ENCODE peak calls at places on chromosomes 16 and 17, in five cellular contexts. Y is neuronal stem cell, M is H9, X is H1, O is trophoblast cell. F is an unnamed sample. For H3K27me3, the result is how much of the 10 kb centered on the place peaks cover.

GRCh38 chr17:80790021-80790765 is 201.4 kb upstream of the CHMP6 start:
- DNase-seq in X (no peak), O (no peak), M (peak), Y (no peak), F (peak)

GRCh38 chr17:67576471-67576870 is 141.3 kb upstream of the NOL11 start:
- DNase-seq in X (no peak), Y (no peak), M (no peak), O (no peak), F (no peak)

GRCh38 chr17:5793899-5794298 is 209.6 kb upstream of the NLRP1 start:
- DNase-seq in M (peak), O (peak), Y (no peak), X (no peak), F (no peak)

GRCh38 chr16:68732068-68732680 is 4.9 kb upstream of the CDH1 start:
- DNase-seq in Y (no peak), X (peak), O (peak), M (peak), F (no peak)

GRCh38 chr16:71230122-71230845 is at the start of gene HYDIN:
- DNase-seq in O (peak), X (peak), Y (peak), M (peak), F (peak)

GRCh38 chr16:89349947-89350633 is 132.6 kb downstream of the ZNF778 start:
- DNase-seq in X (no peak), Y (no peak), M (no peak), O (no peak), F (no peak)

GRCh38 chr17:82957961-82958491 is 118.2 kb upstream of the ZNF750 start:
- DNase-seq in X (no peak), Y (no peak), O (no peak), M (peak), F (no peak)

GRCh38 chr17:2262146-2262587 is 41.4 kb downstream of the SMG6 start:
- DNase-seq in Y (no peak), M (no peak), O (peak), X (no peak), F (peak)

GRCh38 chr17:67278363-67278762 is 33.4 kb upstream of the HELZ start:
- DNase-seq in Y (no peak), M (no peak), O (peak), X (no peak), F (no peak)

GRCh38 chr17:30000001-30000754 is 58.7 kb downstream of the EFCAB5 start:
- DNase-seq in M (no peak), O (no peak), X (no peak), Y (no peak), F (no peak)

GRCh38 chr16:262121-262745 is 13.5 kb downstream of the RGS11 start:
- DNase-seq in Y (no peak), X (no peak), M (no peak), O (no peak), F (no peak)

GRCh38 chr17:16444258-16444886 is 29.0 kb downstream of the TRPV2 start:
- DNase-seq in M (peak), O (no peak), Y (no peak), X (no peak), F (no peak)

GRCh38 chr17:81329279-81329926 is 34.3 kb upstream of the SLC38A10 start:
- DNase-seq in X (peak), Y (no peak), O (peak), M (peak), F (peak)

GRCh38 chr16:477287-477686 is 50.2 kb upstream of the CAPN15 start:
- DNase-seq in Y (no peak), O (no peak), M (no peak), X (no peak), F (no peak)

GRCh38 chr16:23207485-23207884 is 24.9 kb downstream of the SCNN1G start:
- DNase-seq in M (no peak), X (no peak), Y (no peak), O (no peak), F (no peak)

GRCh38 chr16:57871457-57871856 is 69.2 kb upstream of the KIFC3 start:
- DNase-seq in Y (no peak), M (no peak), O (peak), X (no peak), F (peak)

GRCh38 chr17:38574712-38575111 is 31.0 kb downstream of the SRCIN1 start:
- DNase-seq in O (no peak), M (no peak), Y (no peak), X (no peak), F (no peak)

GRCh38 chr16:88017006-88017405 is 65.8 kb downstream of the BANP start:
- DNase-seq in Y (no peak), M (no peak), O (no peak), X (no peak), F (no peak)

GRCh38 chr16:73020409-73020884 is 27.5 kb downstream of the ZFHX3 start:
- DNase-seq in X (no peak), M (no peak), O (peak), Y (no peak), F (peak)

GRCh38 chr16:4214215-4214621 is 27.7 kb downstream of the SRL start:
- DNase-seq in Y (no peak), M (no peak), O (peak), X (no peak), F (peak)

GRCh38 chr17:30788918-30789317 is 35.6 kb downstream of the CRLF3 start:
- DNase-seq in Y (no peak), O (peak), M (no peak), X (no peak), F (no peak)

GRCh38 chr17:1197379-1197778 is 17.6 kb upstream of the ABR start:
- DNase-seq in X (no peak), M (no peak), Y (no peak), O (peak), F (peak)

GRCh38 chr16:89700649-89701424 is 668 bp downstream of the SPATA2L start:
- DNase-seq in Y (no peak), O (peak), X (peak), M (peak), F (peak)

GRCh38 chr17:73711916-73712315 is 67.7 kb upstream of the SDK2 start:
- DNase-seq in M (no peak), X (no peak), Y (no peak), O (no peak), F (no peak)
- H3K27me3 ChIP-seq in M (under half), X (under half), Y (under half), O (under half), F (under half)

GRCh38 chr17:78231991-78232759 is 744 bp downstream of the TMEM235 start:
- DNase-seq in O (no peak), M (peak), X (peak), Y (no peak), F (no peak)
- H2BK12ac ChIP-seq in O (no peak), M (no peak), X (no peak), Y (no peak), F (no peak)

GRCh38 chr16:78196527-78196926 is 97.1 kb downstream of the WWOX start:
- DNase-seq in O (no peak), X (no peak), M (no peak), Y (no peak), F (no peak)
- H3K4ac ChIP-seq in O (no peak), X (no peak), M (no peak), Y (no peak), F (no peak)

GRCh38 chr17:79325707-79326106 is 251.1 kb downstream of the ENGASE start:
- DNase-seq in M (peak), X (peak), O (peak), Y (peak), F (no peak)

GRCh38 chr17:79320331-79320730 is 245.7 kb downstream of the ENGASE start:
- DNase-seq in Y (no peak), X (no peak), O (no peak), M (no peak), F (no peak)

GRCh38 chr17:79323556-79323955 is 248.9 kb downstream of the ENGASE start:
- DNase-seq in X (no peak), Y (no peak), M (no peak), O (no peak), F (no peak)

GRCh38 chr17:79324219-79324618 is 249.6 kb downstream of the ENGASE start:
- DNase-seq in O (no peak), Y (no peak), X (no peak), M (no peak), F (no peak)

GRCh38 chr17:79322216-79323123 is 247.8 kb downstream of the ENGASE start:
- DNase-seq in X (no peak), O (no peak), M (no peak), Y (no peak), F (no peak)
- H3K27me3 ChIP-seq in X (under half), O (under half), M (under half), Y (under half), F (half or more)

GRCh38 chr17:73552300-73553088 is 91.8 kb downstream of the SDK2 start:
- DNase-seq in O (no peak), X (no peak), Y (no peak), M (no peak), F (no peak)

GRCh38 chr17:73550561-73550960 is 93.7 kb downstream of the SDK2 start:
- DNase-seq in M (no peak), Y (no peak), O (no peak), X (no peak), F (no peak)

GRCh38 chr17:73549841-73550430 is 94.3 kb downstream of the SDK2 start:
- DNase-seq in M (no peak), O (no peak), Y (no peak), X (no peak), F (no peak)

GRCh38 chr17:73551756-73552155 is 92.5 kb downstream of the SDK2 start:
- DNase-seq in X (no peak), Y (no peak), M (peak), O (no peak), F (no peak)

DNA sequence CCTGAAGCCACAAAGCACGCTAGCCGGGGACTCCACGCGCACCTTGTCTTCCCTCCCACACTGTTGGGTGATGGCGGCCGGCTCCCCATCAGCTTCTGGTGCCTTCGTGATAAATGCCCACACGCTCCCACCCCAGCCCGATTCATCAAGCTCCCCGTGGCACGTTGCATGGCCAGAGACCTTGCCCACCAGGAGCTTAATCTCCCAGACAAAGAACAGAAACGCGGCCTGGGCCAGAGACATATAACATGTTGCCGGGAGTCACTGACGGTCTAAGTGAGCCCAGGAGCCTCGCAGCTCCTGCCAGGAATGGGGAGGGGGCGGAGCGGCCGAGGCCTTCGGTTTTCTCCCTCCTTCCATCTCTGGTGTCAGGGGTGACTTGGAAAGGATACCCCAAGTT is 93.1 kb downstream of the SDK2 start:
- DNase-seq in M (no peak), O (no peak), Y (no peak), X (no peak), F (no peak)
- H2BK12ac ChIP-seq in M (no peak), O (no peak), Y (no peak), X (peak), F (no peak)

DNA sequence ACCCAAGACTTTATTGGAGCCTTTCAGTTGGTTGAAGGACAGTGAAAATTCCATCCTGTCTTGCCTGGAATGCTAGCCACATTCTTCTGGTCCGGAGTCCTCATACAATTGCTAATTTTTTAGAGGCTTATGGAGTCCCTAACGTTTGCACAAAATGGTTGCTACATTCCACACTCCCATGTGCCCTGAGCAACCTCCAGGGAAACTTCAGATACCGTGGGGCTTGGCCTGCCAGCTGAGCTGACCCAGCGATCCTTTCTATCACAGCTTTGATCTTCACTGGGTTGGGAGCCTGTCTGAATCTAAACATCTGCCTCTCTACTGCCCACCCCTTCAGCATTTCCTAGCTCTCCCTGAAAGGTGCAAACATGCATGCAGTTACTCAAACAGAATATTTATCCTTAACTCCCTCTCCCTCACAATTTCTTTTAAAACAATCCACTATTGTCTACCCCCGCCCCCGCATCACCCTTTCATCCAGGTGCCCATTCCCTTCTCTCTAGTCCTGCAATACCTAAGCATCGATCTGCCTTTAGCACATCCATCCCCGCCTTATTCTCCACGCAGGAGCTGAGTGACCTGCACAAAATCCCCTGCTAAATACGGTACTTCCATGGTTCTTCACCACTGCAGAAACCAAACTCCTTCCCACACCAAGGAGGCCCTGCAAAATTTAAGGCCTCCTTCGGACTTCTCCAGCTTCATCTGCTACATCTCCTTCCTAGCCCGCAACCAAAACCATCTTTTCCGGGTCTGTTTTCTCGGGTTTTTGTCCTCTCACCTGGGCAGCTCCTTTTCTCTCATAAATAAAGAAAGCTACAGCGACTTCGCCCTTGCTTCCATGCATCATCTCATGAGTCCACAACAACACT is 795 bp upstream of the GAN start:
- DNase-seq in Y (peak), X (peak), O (peak), M (peak), F (no peak)
- H3K4ac ChIP-seq in Y (no peak), X (peak), O (peak), M (peak), F (no peak)

GRCh38 chr17:77619851-77620250 is 338.7 kb upstream of the TNRC6C start:
- DNase-seq in O (peak), M (no peak), Y (no peak), X (no peak), F (peak)
- H3K27me3 ChIP-seq in O (under half), M (under half), Y (under half), X (under half), F (under half)

DNA sequence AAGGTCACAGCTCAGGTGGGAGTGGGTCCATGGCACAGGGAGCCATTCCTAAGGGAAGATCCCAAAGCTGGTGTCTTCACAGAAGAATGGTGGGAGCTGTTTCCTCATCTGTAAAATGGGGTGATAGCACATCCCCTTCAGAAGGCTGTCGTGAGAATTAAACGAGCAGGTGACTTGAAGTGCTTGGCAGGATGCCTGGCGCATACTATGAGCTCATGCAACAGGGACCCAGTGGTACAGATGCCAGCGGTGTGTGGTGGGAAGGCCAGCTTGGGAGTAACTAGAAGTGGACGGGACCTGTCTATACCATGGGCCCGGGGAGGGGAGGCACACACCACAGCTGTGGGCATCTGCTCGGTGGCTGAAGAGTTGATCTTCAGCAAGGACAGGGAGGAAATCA is 189.3 kb upstream of the TNRC6C start:
- DNase-seq in O (no peak), Y (no peak), M (no peak), X (no peak), F (no peak)
- H2BK12ac ChIP-seq in O (no peak), Y (no peak), M (no peak), X (no peak), F (no peak)

GRCh38 chr17:61895391-61895790 is 32.1 kb upstream of the BRIP1 start:
- DNase-seq in Y (no peak), O (no peak), M (no peak), X (no peak), F (no peak)
- H3K4ac ChIP-seq in Y (no peak), O (no peak), M (no peak), X (no peak), F (no peak)

GRCh38 chr16:50501986-50502615 is 46.1 kb upstream of the NKD1 start:
- DNase-seq in M (no peak), X (no peak), O (no peak), Y (no peak), F (no peak)

GRCh38 chr16:50501251-50501650 is 46.9 kb upstream of the NKD1 start:
- DNase-seq in O (no peak), Y (no peak), X (no peak), M (no peak), F (no peak)

GRCh38 chr16:50498756-50499155 is 49.4 kb upstream of the NKD1 start:
- DNase-seq in O (no peak), M (no peak), X (no peak), Y (no peak), F (no peak)

GRCh38 chr16:50499254-50499653 is 48.9 kb upstream of the NKD1 start:
- DNase-seq in X (no peak), M (no peak), O (no peak), Y (no peak), F (no peak)

GRCh38 chr16:50500171-50500874 is 47.9 kb upstream of the NKD1 start:
- DNase-seq in Y (no peak), M (no peak), X (no peak), O (no peak), F (no peak)
- H3K27me3 ChIP-seq in Y (under half), M (under half), X (under half), O (under half), F (under half)